ENCODE peak calls at places on chromosomes 1 and 21, in four cellular contexts. N, W, Y and A are unnamed samples.
A peak's percentile ranks its signal among the peaks of the same experiment; 100 is the strongest.

GRCh38 chr1:175394739-175395138 is 202.2 kb upstream of the KIAA0040 start:
- DNase-seq in Y (no peak), N (no peak), W (no peak), A (no peak)

GRCh38 chr1:14983277-14983676 is 170.3 kb upstream of the TMEM51 start:
- DNase-seq in W (no peak), Y (peak; percentile 46), N (no peak), A (no peak)

GRCh38 chr1:26012862-26013261 is 8.7 kb upstream of the EXTL1 start:
- DNase-seq in Y (no peak), N (no peak), W (no peak), A (no peak)

GRCh38 chr1:47978486-47978885 is 18.7 kb downstream of the TRABD2B start:
- DNase-seq in W (no peak), N (no peak), Y (no peak), A (no peak)

GRCh38 chr1:215637041-215637573 is 70.0 kb downstream of the KCTD3 start:
- DNase-seq in Y (no peak), N (no peak), W (no peak), A (no peak)

GRCh38 chr1:205271277-205271676 is 43.5 kb downstream of the TMCC2 start:
- DNase-seq in W (no peak), Y (no peak), N (no peak), A (no peak)

GRCh38 chr1:31739281-31739853 is 24.8 kb downstream of the ADGRB2 start:
- DNase-seq in N (no peak), Y (peak; percentile 65), W (no peak), A (peak; percentile 33)

GRCh38 chr1:57269621-57270235 is 154.1 kb downstream of the DAB1 start:
- DNase-seq in W (no peak), N (no peak), Y (no peak), A (no peak)

GRCh38 chr21:35050348-35051286 is 1.5 kb upstream of the RUNX1 start:
- DNase-seq in W (no peak), N (no peak), Y (peak; percentile 42), A (no peak)

GRCh38 chr1:8205771-8206170 is 112.1 kb upstream of the SLC45A1 start:
- DNase-seq in N (no peak), W (no peak), Y (no peak), A (no peak)

GRCh38 chr1:232201024-232201423 is 428.9 kb downstream of the SIPA1L2 start:
- DNase-seq in N (no peak), Y (no peak), W (no peak), A (no peak)

GRCh38 chr1:205455581-205456382 is at the start of gene BLACAT1:
- DNase-seq in Y (no peak), W (no peak), N (no peak), A (no peak)

GRCh38 chr1:26220199-26220912 is 13.6 kb upstream of the CEP85 start:
- DNase-seq in N (no peak), Y (no peak), W (no peak), A (no peak)

GRCh38 chr1:164591858-164592257 is 32.9 kb downstream of the PBX1 start:
- DNase-seq in N (no peak), W (no peak), Y (no peak), A (no peak)

GRCh38 chr1:64427879-64428278 is 42.0 kb upstream of the CACHD1 start:
- DNase-seq in W (no peak), N (no peak), Y (no peak), A (no peak)

GRCh38 chr1:53557830-53558784 is 98.9 kb downstream of the DMRTB1 start:
- DNase-seq in N (no peak), W (no peak), Y (no peak), A (no peak)

GRCh38 chr1:167090289-167090942 is at the start of gene GPA33:
- DNase-seq in Y (no peak), W (no peak), N (no peak), A (no peak)

GRCh38 chr1:41041866-41042265 is 20.3 kb upstream of the SLFNL1 start:
- DNase-seq in W (no peak), N (no peak), Y (no peak), A (no peak)

GRCh38 chr1:24257373-24257772 is 61.8 kb upstream of the GRHL3 start:
- DNase-seq in N (no peak), Y (no peak), W (no peak), A (no peak)

GRCh38 chr1:59418361-59418760 is 121.5 kb downstream of the FGGY start:
- DNase-seq in Y (no peak), W (no peak), N (peak; percentile 9), A (no peak)

DNA sequence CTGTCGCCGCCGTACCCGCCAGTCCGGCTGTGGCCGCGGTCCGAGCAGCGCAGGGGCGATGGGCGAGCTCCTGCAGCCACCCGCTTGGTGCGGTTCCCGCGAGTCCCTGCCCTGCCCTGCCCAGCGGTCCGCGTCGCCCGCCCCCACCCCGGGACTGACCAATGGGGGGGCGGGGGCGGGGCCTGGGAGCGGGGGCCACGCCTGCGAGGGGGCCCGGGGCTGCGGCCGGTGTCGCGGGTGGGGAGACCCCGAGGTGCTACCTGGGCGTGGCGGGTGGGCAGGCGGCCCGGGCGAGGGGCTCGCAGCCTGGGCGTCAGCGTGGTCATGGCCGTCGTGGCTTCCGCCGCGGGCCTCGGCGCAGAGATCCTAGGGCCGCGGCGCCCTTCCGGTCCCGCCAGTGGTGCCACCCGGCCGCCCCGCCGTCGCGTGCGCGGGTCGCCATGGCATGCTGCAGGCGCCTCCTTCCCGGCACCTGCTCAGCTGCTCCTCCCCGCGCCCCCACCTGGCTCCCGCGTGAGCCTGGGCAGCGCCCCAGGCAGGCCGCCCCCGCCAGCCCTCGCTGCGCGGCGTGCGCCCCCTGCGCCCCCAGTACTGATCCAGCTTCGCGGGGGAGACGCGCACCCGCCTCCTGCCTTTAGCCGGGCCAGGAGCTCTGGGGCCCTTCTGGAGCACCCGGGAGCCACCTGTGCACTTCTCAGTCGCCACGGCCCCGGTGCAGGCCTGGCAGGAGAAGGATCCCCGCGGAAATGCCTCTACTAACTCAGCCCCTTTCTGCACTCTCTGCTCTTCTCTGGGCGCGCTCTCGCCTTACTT is at the start of gene BMP8B:
- DNase-seq in W (no peak), N (no peak), Y (peak; percentile 99), A (peak; percentile 37)
- H2AFZ ChIP-seq in W (peak within 1 kb of the TSS; percentile 81), N (peak within 1 kb of the TSS; percentile 40), Y (peak within 1 kb of the TSS; percentile 97), A (no peak within 1 kb of the TSS)

GRCh38 chr1:117620440-117620839 is 14.6 kb downstream of the TENT5C start:
- DNase-seq in W (no peak), Y (no peak), N (no peak), A (no peak)

GRCh38 chr1:117622726-117623125 is 16.9 kb downstream of the TENT5C start:
- DNase-seq in Y (no peak), N (no peak), W (no peak), A (no peak)

GRCh38 chr1:117623141-117623540 is 17.3 kb downstream of the TENT5C start:
- DNase-seq in W (no peak), Y (no peak), N (no peak), A (no peak)

GRCh38 chr1:117623698-117624097 is 17.9 kb downstream of the TENT5C start:
- DNase-seq in N (no peak), Y (no peak), W (no peak), A (no peak)

GRCh38 chr1:117621316-117621715 is 15.5 kb downstream of the TENT5C start:
- DNase-seq in Y (no peak), N (no peak), W (no peak), A (no peak)
- TF ChIP-seq EGR1 in Y (no peak), N (no peak), W (no peak), A (no peak)

GRCh38 chr1:29390491-29391361 is 154.4 kb downstream of the PTPRU start:
- DNase-seq in N (no peak), W (no peak), Y (no peak), A (no peak)

GRCh38 chr1:29390075-29390474 is 153.8 kb downstream of the PTPRU start:
- DNase-seq in Y (no peak), W (no peak), N (no peak), A (no peak)

GRCh38 chr1:29388170-29388569 is 151.8 kb downstream of the PTPRU start:
- DNase-seq in Y (no peak), W (no peak), N (no peak), A (no peak)

GRCh38 chr1:29388884-29389283 is 152.6 kb downstream of the PTPRU start:
- DNase-seq in W (no peak), Y (no peak), N (no peak), A (no peak)

GRCh38 chr1:29389533-29390041 is 153.3 kb downstream of the PTPRU start:
- DNase-seq in N (no peak), Y (no peak), W (no peak), A (no peak)
- H3K27me3 ChIP-seq in N (no peaks in the 10 kb centered on the region), Y (no peaks in the 10 kb centered on the region), W (peaks cover 6% of the 10 kb centered on the region), A (peaks cover 6% of the 10 kb centered on the region)

DNA sequence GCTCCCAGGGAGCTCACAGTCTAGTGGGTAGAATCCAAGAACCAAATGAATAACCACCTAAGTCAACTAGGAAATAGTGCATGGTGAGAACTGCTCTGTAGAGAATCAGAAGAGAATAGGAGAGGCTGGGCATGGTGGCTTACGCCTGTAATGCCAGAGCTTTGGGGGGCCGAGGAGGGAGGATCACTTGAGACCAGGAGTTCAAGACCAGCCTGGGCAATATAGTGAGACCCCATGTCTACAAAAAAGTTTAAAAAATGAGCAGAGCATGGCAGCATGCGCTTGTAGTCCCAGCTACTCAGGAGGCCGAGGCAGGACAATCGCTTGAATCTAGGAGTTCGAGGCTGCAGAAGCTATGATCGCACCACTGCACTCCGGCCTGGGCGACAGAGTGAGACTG is 122.3 kb upstream of the IRF2BP2 start:
- DNase-seq in Y (no peak), W (no peak), N (no peak), A (no peak)
- H2AFZ ChIP-seq in Y (no peak overlapping the region), W (peak overlapping the region; percentile 66), N (no peak overlapping the region), A (no peak overlapping the region)

DNA sequence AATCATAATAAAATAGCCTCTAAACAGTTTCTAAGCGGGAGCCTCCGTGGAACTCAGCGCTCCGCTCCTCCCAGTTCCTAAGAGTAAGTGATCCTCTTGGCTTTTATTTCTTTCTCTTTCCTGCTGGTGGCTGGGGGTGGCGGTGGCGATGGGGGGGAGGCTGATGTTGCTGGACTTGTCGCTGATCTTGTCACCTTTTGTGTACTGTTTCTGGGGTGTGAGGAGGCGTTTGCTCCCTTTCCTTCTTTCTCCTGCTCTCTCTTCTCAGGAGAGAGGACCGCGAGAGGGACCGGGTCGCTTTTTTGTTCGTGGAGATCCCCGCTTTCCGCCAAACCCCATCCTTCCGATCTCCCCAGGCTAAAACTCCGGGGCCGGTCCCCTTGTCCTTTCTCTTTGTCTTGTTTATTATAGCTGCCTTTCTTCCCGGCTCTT is 882 bp downstream of the PROX1 start:
- DNase-seq in W (no peak), N (no peak), Y (no peak), A (no peak)
- TF ChIP-seq EGR1 in W (no peak), N (no peak), Y (no peak), A (no peak)

GRCh38 chr1:245436407-245436806 is 281.6 kb downstream of the KIF26B start:
- DNase-seq in Y (no peak), N (no peak), W (no peak), A (no peak)

GRCh38 chr1:245441699-245442098 is 286.9 kb downstream of the KIF26B start:
- DNase-seq in N (no peak), Y (no peak), W (no peak), A (no peak)

GRCh38 chr1:245440933-245441332 is 286.1 kb downstream of the KIF26B start:
- DNase-seq in W (no peak), Y (no peak), N (no peak), A (no peak)

GRCh38 chr1:245434285-245434684 is 279.5 kb downstream of the KIF26B start:
- DNase-seq in N (no peak), W (no peak), Y (no peak), A (peak; percentile 2)

GRCh38 chr1:245437401-245437800 is 282.6 kb downstream of the KIF26B start:
- DNase-seq in W (no peak), Y (no peak), N (no peak), A (no peak)
- H3K27me3 ChIP-seq in W (no peaks in the 10 kb centered on the region), Y (peaks cover 26% of the 10 kb centered on the region), N (no peaks in the 10 kb centered on the region), A (peaks cover 41% of the 10 kb centered on the region)

GRCh38 chr1:160911925-160912324 is 26.9 kb upstream of the ITLN1 start:
- DNase-seq in W (no peak), Y (no peak), N (no peak), A (no peak)
- H2AFZ ChIP-seq in W (no peak overlapping the region), Y (no peak overlapping the region), N (peak overlapping the region; percentile 54), A (no peak overlapping the region)